ENCODE peak calls at places on chromosomes 16 and 17, in eight cellular contexts. S, X, Z, C, P, W, D and I are unnamed samples.

GRCh38 chr17:48356866-48357265 is 73.1 kb downstream of the SKAP1 start:
- DNase-seq in S (no peak), X (no peak), Z (no peak), C (no peak), P (no peak), W (no peak), D (no peak), I (no peak)

GRCh38 chr16:86602521-86602920 is 24.2 kb downstream of the FOXL1 start:
- DNase-seq in S (no peak), X (no peak), Z (no peak), C (no peak), P (no peak), W (no peak), D (no peak), I (no peak)

GRCh38 chr17:49260011-49260921 is 29.7 kb upstream of the PHOSPHO1 start:
- DNase-seq in S (peak), X (peak), Z (peak), C (peak), P (peak), W (peak), D (peak), I (peak)

GRCh38 chr17:50466371-50467113 is 2.1 kb downstream of the CHAD start:
- DNase-seq in S (no peak), X (no peak), Z (no peak), C (no peak), P (no peak), W (no peak), D (no peak), I (no peak)

GRCh38 chr16:11726008-11726407 is 16.6 kb downstream of the TXNDC11 start:
- DNase-seq in S (no peak), X (no peak), Z (no peak), C (no peak), P (no peak), W (no peak), D (no peak), I (no peak)

GRCh38 chr16:68760671-68761275 is 23.7 kb downstream of the CDH1 start:
- DNase-seq in S (peak), X (no peak), Z (no peak), C (peak), P (no peak), W (no peak), D (no peak), I (peak)

GRCh38 chr16:27721548-27722265 is 171.8 kb downstream of the KATNIP start:
- DNase-seq in S (peak), X (no peak), Z (peak), C (peak), P (peak), W (peak), D (no peak), I (no peak)

GRCh38 chr17:49482144-49482817 is 12.8 kb upstream of the NGFR start:
- DNase-seq in S (no peak), X (no peak), Z (no peak), C (no peak), P (no peak), W (no peak), D (no peak), I (no peak)

GRCh38 chr17:41777157-41777578 is 9.3 kb downstream of the JUP start:
- DNase-seq in S (no peak), X (peak), Z (no peak), C (no peak), P (no peak), W (no peak), D (no peak), I (no peak)

GRCh38 chr17:62792122-62792800 is 15.9 kb downstream of the MARCHF10 start:
- DNase-seq in S (peak), X (no peak), Z (no peak), C (no peak), P (no peak), W (peak), D (no peak), I (no peak)

GRCh38 chr17:8220783-8221662 is 10.6 kb upstream of the AURKB start:
- DNase-seq in S (peak), X (peak), Z (peak), C (peak), P (peak), W (peak), D (peak), I (peak)

GRCh38 chr17:52149626-52150025 is 8.9 kb downstream of the CA10 start:
- DNase-seq in S (no peak), X (no peak), Z (no peak), C (no peak), P (no peak), W (no peak), D (no peak), I (no peak)

GRCh38 chr17:67999291-67999911 is 3.1 kb upstream of the C17orf58 start:
- DNase-seq in S (no peak), X (no peak), Z (no peak), C (peak), P (no peak), W (no peak), D (no peak), I (peak)

GRCh38 chr16:11621920-11622651 is 35.4 kb upstream of the LITAF start:
- DNase-seq in S (no peak), X (no peak), Z (no peak), C (no peak), P (no peak), W (peak), D (peak), I (no peak)

GRCh38 chr16:89325861-89326471 is 108.5 kb downstream of the ZNF778 start:
- DNase-seq in S (peak), X (no peak), Z (no peak), C (peak), P (no peak), W (peak), D (no peak), I (no peak)

GRCh38 chr17:2690165-2691068 is 21.1 kb downstream of the CLUH start:
- DNase-seq in S (no peak), X (no peak), Z (no peak), C (peak), P (no peak), W (no peak), D (no peak), I (no peak)

GRCh38 chr17:65261152-65261551 is 124.0 kb downstream of the RGS9 start:
- DNase-seq in S (no peak), X (peak), Z (no peak), C (no peak), P (no peak), W (no peak), D (no peak), I (no peak)

GRCh38 chr17:79654350-79654959 is 43.6 kb upstream of the RBFOX3 start:
- DNase-seq in S (no peak), X (no peak), Z (no peak), C (no peak), P (no peak), W (no peak), D (no peak), I (no peak)

GRCh38 chr17:78313735-78314648 is 45.9 kb downstream of the SOCS3 start:
- DNase-seq in S (peak), X (peak), Z (no peak), C (peak), P (peak), W (peak), D (peak), I (peak)

GRCh38 chr17:37829446-37830142 is 84.7 kb upstream of the HNF1B start:
- DNase-seq in S (no peak), X (no peak), Z (no peak), C (no peak), P (no peak), W (no peak), D (no peak), I (no peak)

DNA sequence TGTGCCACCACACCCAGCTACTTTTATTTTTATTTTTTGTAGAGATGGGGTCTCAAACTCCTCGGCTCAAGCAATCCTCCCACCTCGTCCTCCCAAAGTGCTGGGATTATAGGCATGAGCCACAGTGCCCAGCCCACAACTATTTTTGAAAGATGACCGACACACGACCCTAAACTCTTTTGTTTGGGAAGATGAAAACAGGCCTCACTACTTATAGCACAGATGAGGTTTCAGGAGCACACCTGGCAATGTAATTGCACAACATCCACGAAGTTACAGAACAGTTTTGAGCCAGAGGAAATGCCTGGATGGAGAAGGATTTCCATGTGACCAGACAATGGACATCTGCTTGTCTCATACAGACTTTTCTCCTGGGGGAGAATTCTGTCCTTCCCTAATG is 43.4 kb upstream of the PRSS54 start:
- DNase-seq in S (no peak), X (no peak), Z (no peak), C (no peak), P (no peak), W (no peak), D (no peak), I (no peak)
- H3K27ac ChIP-seq in S (no peak), X (no peak), Z (no peak), C (no peak), P (no peak), W (no peak), D (no peak), I (no peak)

DNA sequence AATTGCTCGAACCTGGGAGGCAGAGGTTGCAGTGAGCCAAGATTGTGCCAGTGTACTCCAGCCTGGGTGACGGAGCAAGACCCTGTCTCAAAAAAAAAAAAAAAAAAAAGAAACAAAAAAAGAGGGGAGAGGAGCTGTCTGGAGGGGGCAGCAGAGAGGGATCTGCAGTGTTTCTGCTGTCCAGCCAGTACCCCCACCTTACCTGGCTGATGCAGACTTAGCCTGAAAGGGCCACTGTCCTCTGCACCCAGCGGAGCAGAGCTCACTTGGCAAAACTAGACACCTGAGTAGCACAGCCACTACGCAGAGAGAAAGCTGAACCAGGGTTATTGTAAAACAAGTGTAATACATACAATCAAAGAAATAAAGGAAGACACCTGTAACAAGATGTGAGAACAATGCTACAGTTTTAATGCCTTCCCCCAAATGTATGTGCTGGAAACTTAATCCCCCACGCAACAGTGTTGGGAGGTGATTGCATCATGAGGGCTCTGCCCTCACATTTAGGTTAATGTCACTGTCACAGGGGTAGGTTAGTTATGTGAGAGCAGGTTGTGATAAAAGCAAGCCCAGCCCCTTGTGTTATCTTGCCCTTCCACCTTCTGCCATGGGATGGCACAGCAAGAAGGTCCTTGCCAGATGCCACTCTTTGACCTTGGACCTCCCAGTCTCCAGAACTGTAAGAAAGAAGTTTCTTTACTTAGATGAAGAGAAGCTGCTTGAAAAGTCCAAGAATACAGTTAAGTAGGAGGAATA is 211.2 kb downstream of the RPTOR start:
- DNase-seq in S (no peak), X (peak), Z (no peak), C (no peak), P (no peak), W (no peak), D (no peak), I (no peak)
- TF ChIP-seq CTCF in S (peak), X (peak), Z (no peak), C (no peak), P (no peak), W (peak), D (no peak), I (no peak)

GRCh38 chr16:25065899-25066298 is 45.6 kb upstream of the LCMT1 start:
- DNase-seq in S (no peak), X (peak), Z (no peak), C (peak), P (no peak), W (no peak), D (no peak), I (no peak)
- H3K27ac ChIP-seq in S (no peak), X (peak), Z (peak), C (no peak), P (no peak), W (no peak), D (peak), I (peak)

DNA sequence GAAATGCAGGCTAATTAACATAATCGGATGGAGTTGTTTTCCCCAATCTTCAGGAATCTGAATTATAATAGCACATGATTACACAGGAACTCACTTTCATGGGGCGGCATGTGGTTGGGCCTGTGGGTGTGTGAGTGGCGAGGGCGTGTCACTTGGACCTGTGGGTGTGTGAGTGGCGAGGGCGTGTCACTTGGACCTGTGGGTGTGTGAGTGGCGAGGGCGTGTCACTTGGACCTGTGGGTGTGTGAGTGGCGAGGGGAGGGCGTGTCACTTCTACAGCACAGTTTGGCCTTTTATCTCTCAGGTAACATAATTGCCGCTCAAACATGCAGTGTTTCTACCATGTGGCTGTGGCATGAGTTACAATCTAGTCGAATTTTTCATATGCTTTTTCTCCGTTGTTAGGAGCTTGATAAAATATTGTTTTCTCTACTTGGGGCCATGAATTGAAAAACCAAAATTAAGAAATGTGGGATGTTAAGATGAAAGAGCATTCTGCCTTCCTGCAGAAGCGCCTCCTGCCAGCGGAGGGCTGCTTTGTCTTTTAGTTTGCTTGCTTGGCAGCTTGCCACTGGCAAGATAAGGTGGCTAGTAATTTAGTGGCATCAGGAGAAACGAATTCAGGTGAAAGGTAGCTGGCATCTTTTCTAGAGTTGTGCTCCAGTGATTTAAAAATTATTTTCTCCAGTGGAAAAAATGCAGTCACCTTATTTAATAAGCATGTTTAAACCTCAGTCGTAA is 36.2 kb downstream of the USP10 start:
- DNase-seq in S (peak), X (no peak), Z (no peak), C (no peak), P (no peak), W (no peak), D (peak), I (no peak)
- TF ChIP-seq CTCF in S (no peak), X (no peak), Z (no peak), C (no peak), P (no peak), W (no peak), D (no peak), I (no peak)

DNA sequence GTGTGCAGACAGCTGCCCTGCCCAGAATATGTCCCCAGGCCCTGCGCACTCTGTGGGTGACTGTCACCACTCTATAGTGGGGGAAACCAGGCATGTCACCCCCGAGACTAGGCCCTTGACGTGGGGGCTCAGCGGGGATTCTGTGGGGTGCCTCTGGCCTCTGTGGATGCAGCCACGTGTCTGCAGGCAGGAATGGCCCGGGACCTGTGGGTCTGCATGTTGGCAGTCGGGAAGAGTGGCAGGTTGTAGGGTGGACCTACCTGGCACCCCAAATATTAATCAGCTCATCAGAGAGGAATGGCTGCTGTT is 954 bp downstream of the IL32 start:
- DNase-seq in S (no peak), X (no peak), Z (no peak), C (no peak), P (no peak), W (no peak), D (no peak), I (no peak)
- H3K27ac ChIP-seq in S (no peak), X (no peak), Z (no peak), C (no peak), P (no peak), W (no peak), D (peak), I (no peak)

GRCh38 chr16:84141143-84141670 is 3.8 kb downstream of the HSDL1 start:
- DNase-seq in S (no peak), X (peak), Z (no peak), C (no peak), P (no peak), W (no peak), D (no peak), I (no peak)
- TF ChIP-seq CTCF in S (no peak), X (peak), Z (no peak), C (no peak), P (no peak), W (no peak), D (no peak), I (no peak)